ENCODE peak calls at places on chromosomes 12 and 14, in seven cellular contexts. D, C, J, W, L, T and Z are unnamed samples.

GRCh38 chr12:31366104-31366621 is 40.2 kb upstream of the SINHCAF start:
- DNase-seq in D (no peak), C (no peak), J (no peak), W (no peak), L (no peak), T (no peak), Z (no peak)

GRCh38 chr14:69153848-69154208 is 909 bp upstream of the DCAF5 start:
- DNase-seq in D (peak), C (no peak), J (no peak), W (no peak), L (no peak), T (no peak), Z (no peak)

GRCh38 chr14:101235042-101235871 is 326.0 kb upstream of the DIO3 start:
- DNase-seq in D (peak), C (peak), J (peak), W (peak), L (peak), T (peak), Z (peak)

GRCh38 chr14:30855345-30856037 is 18.9 kb upstream of the COCH start:
- DNase-seq in D (no peak), C (no peak), J (no peak), W (no peak), L (no peak), T (no peak), Z (no peak)

GRCh38 chr14:100190126-100190525 is 30.7 kb upstream of the DEGS2 start:
- DNase-seq in D (no peak), C (no peak), J (no peak), W (no peak), L (no peak), T (no peak), Z (no peak)

GRCh38 chr12:131829795-131830334 is 1.7 kb downstream of the MMP17 start:
- DNase-seq in D (no peak), C (no peak), J (no peak), W (no peak), L (no peak), T (no peak), Z (no peak)

GRCh38 chr12:22409071-22409951 is 74.8 kb upstream of the ST8SIA1 start:
- DNase-seq in D (no peak), C (no peak), J (no peak), W (no peak), L (no peak), T (no peak), Z (no peak)

GRCh38 chr14:75982724-75983358 is 1.0 kb upstream of the TGFB3 start:
- DNase-seq in D (peak), C (no peak), J (peak), W (no peak), L (no peak), T (peak), Z (peak)

GRCh38 chr14:70714055-70714550 is 72.4 kb downstream of the TTC9 start:
- DNase-seq in D (peak), C (peak), J (peak), W (peak), L (no peak), T (no peak), Z (peak)

GRCh38 chr14:72604133-72604532 is 289.8 kb downstream of the DPF3 start:
- DNase-seq in D (no peak), C (no peak), J (no peak), W (no peak), L (no peak), T (no peak), Z (no peak)

GRCh38 chr14:99259327-99259726 is 12.7 kb downstream of the BCL11B start:
- DNase-seq in D (no peak), C (no peak), J (no peak), W (no peak), L (no peak), T (no peak), Z (no peak)

GRCh38 chr12:52139579-52140062 is 52.2 kb downstream of the KRT80 start:
- DNase-seq in D (no peak), C (peak), J (peak), W (peak), L (no peak), T (no peak), Z (peak)

GRCh38 chr14:88911811-88912210 is 87.4 kb downstream of the TTC8 start:
- DNase-seq in D (no peak), C (no peak), J (no peak), W (no peak), L (no peak), T (no peak), Z (no peak)

GRCh38 chr12:121388421-121388981 is 11.4 kb upstream of the RNF34 start:
- DNase-seq in D (no peak), C (peak), J (peak), W (no peak), L (no peak), T (no peak), Z (peak)